ENCODE peak calls at places on chromosomes 2 and 18, in ten cellular contexts. One of them, this sample, is unnamed.

GRCh38 chr2:42880738-42881525 is 88.5 kb upstream of the HAAO start:
- ATAC-seq in activated T-helper 17 cell treated with anti-CD3 and anti-CD28 coated beads, Interleukin-2, amount 50 U/mL, for 72 hours: no peak
- ATAC-seq in gastroesophageal sphincter: no peak
- ATAC-seq in HepG2: peak; percentile 17
- ATAC-seq in CD8-positive, alpha-beta T cell: no peak
- ATAC-seq in activated CD4-positive, alpha-beta T cell treated with anti-CD3 and anti-CD28 coated beads for 36 hours: no peak
- ATAC-seq in heart right ventricle: no peak
- ATAC-seq in activated naive CD8-positive, alpha-beta T cell treated with anti-CD3 and anti-CD28 coated beads, Interleukin-2, amount 10 ng/mL, durations not matched to agents 7 days and 5 days: no peak
- ATAC-seq in upper lobe of right lung: no peak
- ATAC-seq in right cardiac atrium: peak; percentile 7
- ATAC-seq in this sample: no peak

GRCh38 chr2:19857806-19858205 is 44.0 kb downstream of the TTC32 start:
- ATAC-seq in gastroesophageal sphincter: no peak
- ATAC-seq in activated CD4-positive, alpha-beta T cell treated with anti-CD3 and anti-CD28 coated beads for 36 hours: no peak
- ATAC-seq in right cardiac atrium: no peak
- ATAC-seq in upper lobe of right lung: no peak
- ATAC-seq in heart right ventricle: no peak
- ATAC-seq in CD8-positive, alpha-beta T cell: no peak
- ATAC-seq in HepG2: peak; percentile 7
- ATAC-seq in activated T-helper 17 cell treated with anti-CD3 and anti-CD28 coated beads, Interleukin-2, amount 50 U/mL, for 72 hours: no peak
- ATAC-seq in activated naive CD8-positive, alpha-beta T cell treated with anti-CD3 and anti-CD28 coated beads, Interleukin-2, amount 10 ng/mL, durations not matched to agents 7 days and 5 days: no peak
- ATAC-seq in this sample: no peak

GRCh38 chr2:67574230-67574629 is 177.1 kb downstream of the ETAA1 start:
- ATAC-seq in gastroesophageal sphincter: no peak
- ATAC-seq in HepG2: no peak
- ATAC-seq in activated T-helper 17 cell treated with anti-CD3 and anti-CD28 coated beads, Interleukin-2, amount 50 U/mL, for 72 hours: no peak
- ATAC-seq in right cardiac atrium: no peak
- ATAC-seq in CD8-positive, alpha-beta T cell: no peak
- ATAC-seq in activated naive CD8-positive, alpha-beta T cell treated with anti-CD3 and anti-CD28 coated beads, Interleukin-2, amount 10 ng/mL, durations not matched to agents 7 days and 5 days: no peak
- ATAC-seq in upper lobe of right lung: no peak
- ATAC-seq in heart right ventricle: no peak
- ATAC-seq in activated CD4-positive, alpha-beta T cell treated with anti-CD3 and anti-CD28 coated beads for 36 hours: no peak
- ATAC-seq in this sample: no peak

GRCh38 chr2:40096360-40096759 is 317.3 kb upstream of the THUMPD2 start:
- ATAC-seq in activated T-helper 17 cell treated with anti-CD3 and anti-CD28 coated beads, Interleukin-2, amount 50 U/mL, for 72 hours: no peak
- ATAC-seq in activated CD4-positive, alpha-beta T cell treated with anti-CD3 and anti-CD28 coated beads for 36 hours: no peak
- ATAC-seq in gastroesophageal sphincter: no peak
- ATAC-seq in CD8-positive, alpha-beta T cell: no peak
- ATAC-seq in heart right ventricle: peak; percentile 68
- ATAC-seq in right cardiac atrium: no peak
- ATAC-seq in HepG2: no peak
- ATAC-seq in upper lobe of right lung: no peak
- ATAC-seq in activated naive CD8-positive, alpha-beta T cell treated with anti-CD3 and anti-CD28 coated beads, Interleukin-2, amount 10 ng/mL, durations not matched to agents 7 days and 5 days: no peak
- ATAC-seq in this sample: no peak

GRCh38 chr2:30172622-30173021 is 25.8 kb downstream of the YPEL5 start:
- ATAC-seq in right cardiac atrium: no peak
- ATAC-seq in CD8-positive, alpha-beta T cell: peak; percentile 23
- ATAC-seq in upper lobe of right lung: no peak
- ATAC-seq in activated naive CD8-positive, alpha-beta T cell treated with anti-CD3 and anti-CD28 coated beads, Interleukin-2, amount 10 ng/mL, durations not matched to agents 7 days and 5 days: no peak
- ATAC-seq in HepG2: no peak
- ATAC-seq in heart right ventricle: no peak
- ATAC-seq in activated CD4-positive, alpha-beta T cell treated with anti-CD3 and anti-CD28 coated beads for 36 hours: no peak
- ATAC-seq in gastroesophageal sphincter: no peak
- ATAC-seq in activated T-helper 17 cell treated with anti-CD3 and anti-CD28 coated beads, Interleukin-2, amount 50 U/mL, for 72 hours: no peak
- ATAC-seq in this sample: no peak

GRCh38 chr18:499351-500229 is 911 bp downstream of the COLEC12 start:
- ATAC-seq in activated CD4-positive, alpha-beta T cell treated with anti-CD3 and anti-CD28 coated beads for 36 hours: no peak
- ATAC-seq in gastroesophageal sphincter: no peak
- ATAC-seq in upper lobe of right lung: peak; percentile 47
- ATAC-seq in heart right ventricle: peak; percentile 25
- ATAC-seq in activated T-helper 17 cell treated with anti-CD3 and anti-CD28 coated beads, Interleukin-2, amount 50 U/mL, for 72 hours: no peak
- ATAC-seq in activated naive CD8-positive, alpha-beta T cell treated with anti-CD3 and anti-CD28 coated beads, Interleukin-2, amount 10 ng/mL, durations not matched to agents 7 days and 5 days: no peak
- ATAC-seq in HepG2: peak; percentile 32
- ATAC-seq in right cardiac atrium: peak; percentile 40
- ATAC-seq in CD8-positive, alpha-beta T cell: no peak
- ATAC-seq in this sample: no peak

GRCh38 chr2:43838560-43839267 is at the start of the genes ABCG5 and ABCG8:
- ATAC-seq in activated naive CD8-positive, alpha-beta T cell treated with anti-CD3 and anti-CD28 coated beads, Interleukin-2, amount 10 ng/mL, durations not matched to agents 7 days and 5 days: no peak
- ATAC-seq in activated CD4-positive, alpha-beta T cell treated with anti-CD3 and anti-CD28 coated beads for 36 hours: no peak
- ATAC-seq in upper lobe of right lung: peak; percentile 22
- ATAC-seq in gastroesophageal sphincter: no peak
- ATAC-seq in heart right ventricle: no peak
- ATAC-seq in activated T-helper 17 cell treated with anti-CD3 and anti-CD28 coated beads, Interleukin-2, amount 50 U/mL, for 72 hours: no peak
- ATAC-seq in CD8-positive, alpha-beta T cell: no peak
- ATAC-seq in HepG2: peak; percentile 87
- ATAC-seq in right cardiac atrium: peak; percentile 36
- ATAC-seq in this sample: no peak

GRCh38 chr2:229130522-229130921 is 140.6 kb downstream of the PID1 start:
- ATAC-seq in CD8-positive, alpha-beta T cell: no peak
- ATAC-seq in upper lobe of right lung: no peak
- ATAC-seq in right cardiac atrium: no peak
- ATAC-seq in activated CD4-positive, alpha-beta T cell treated with anti-CD3 and anti-CD28 coated beads for 36 hours: no peak
- ATAC-seq in activated naive CD8-positive, alpha-beta T cell treated with anti-CD3 and anti-CD28 coated beads, Interleukin-2, amount 10 ng/mL, durations not matched to agents 7 days and 5 days: no peak
- ATAC-seq in activated T-helper 17 cell treated with anti-CD3 and anti-CD28 coated beads, Interleukin-2, amount 50 U/mL, for 72 hours: no peak
- ATAC-seq in gastroesophageal sphincter: no peak
- ATAC-seq in heart right ventricle: peak; percentile 56
- ATAC-seq in HepG2: no peak
- ATAC-seq in this sample: no peak

GRCh38 chr2:43152186-43152585 is 74.2 kb downstream of the ZFP36L2 start:
- ATAC-seq in activated T-helper 17 cell treated with anti-CD3 and anti-CD28 coated beads, Interleukin-2, amount 50 U/mL, for 72 hours: no peak
- ATAC-seq in activated naive CD8-positive, alpha-beta T cell treated with anti-CD3 and anti-CD28 coated beads, Interleukin-2, amount 10 ng/mL, durations not matched to agents 7 days and 5 days: no peak
- ATAC-seq in activated CD4-positive, alpha-beta T cell treated with anti-CD3 and anti-CD28 coated beads for 36 hours: no peak
- ATAC-seq in right cardiac atrium: no peak
- ATAC-seq in upper lobe of right lung: peak; percentile 42
- ATAC-seq in heart right ventricle: no peak
- ATAC-seq in HepG2: peak; percentile 77
- ATAC-seq in CD8-positive, alpha-beta T cell: peak; percentile 25
- ATAC-seq in gastroesophageal sphincter: no peak
- ATAC-seq in this sample: no peak

GRCh38 chr2:208192611-208193248 is 2.9 kb upstream of the C2orf80 start:
- ATAC-seq in gastroesophageal sphincter: no peak
- ATAC-seq in heart right ventricle: no peak
- ATAC-seq in CD8-positive, alpha-beta T cell: no peak
- ATAC-seq in activated CD4-positive, alpha-beta T cell treated with anti-CD3 and anti-CD28 coated beads for 36 hours: no peak
- ATAC-seq in upper lobe of right lung: no peak
- ATAC-seq in HepG2: no peak
- ATAC-seq in activated naive CD8-positive, alpha-beta T cell treated with anti-CD3 and anti-CD28 coated beads, Interleukin-2, amount 10 ng/mL, durations not matched to agents 7 days and 5 days: no peak
- ATAC-seq in activated T-helper 17 cell treated with anti-CD3 and anti-CD28 coated beads, Interleukin-2, amount 50 U/mL, for 72 hours: no peak
- ATAC-seq in right cardiac atrium: no peak
- ATAC-seq in this sample: no peak

GRCh38 chr2:18522484-18523146 is 37.8 kb downstream of the RDH14 start:
- ATAC-seq in right cardiac atrium: no peak
- ATAC-seq in heart right ventricle: no peak
- ATAC-seq in upper lobe of right lung: peak; percentile 45
- ATAC-seq in activated CD4-positive, alpha-beta T cell treated with anti-CD3 and anti-CD28 coated beads for 36 hours: no peak
- ATAC-seq in HepG2: no peak
- ATAC-seq in CD8-positive, alpha-beta T cell: no peak
- ATAC-seq in activated T-helper 17 cell treated with anti-CD3 and anti-CD28 coated beads, Interleukin-2, amount 50 U/mL, for 72 hours: no peak
- ATAC-seq in gastroesophageal sphincter: no peak
- ATAC-seq in activated naive CD8-positive, alpha-beta T cell treated with anti-CD3 and anti-CD28 coated beads, Interleukin-2, amount 10 ng/mL, durations not matched to agents 7 days and 5 days: no peak
- ATAC-seq in this sample: no peak

GRCh38 chr2:216571178-216571908 is 61.9 kb upstream of the IGFBP2 start:
- ATAC-seq in CD8-positive, alpha-beta T cell: no peak
- ATAC-seq in right cardiac atrium: no peak
- ATAC-seq in gastroesophageal sphincter: no peak
- ATAC-seq in activated naive CD8-positive, alpha-beta T cell treated with anti-CD3 and anti-CD28 coated beads, Interleukin-2, amount 10 ng/mL, durations not matched to agents 7 days and 5 days: no peak
- ATAC-seq in HepG2: peak; percentile 83
- ATAC-seq in activated T-helper 17 cell treated with anti-CD3 and anti-CD28 coated beads, Interleukin-2, amount 50 U/mL, for 72 hours: no peak
- ATAC-seq in heart right ventricle: no peak
- ATAC-seq in upper lobe of right lung: no peak
- ATAC-seq in activated CD4-positive, alpha-beta T cell treated with anti-CD3 and anti-CD28 coated beads for 36 hours: no peak
- ATAC-seq in this sample: no peak

GRCh38 chr2:99000708-99001107 is 64.7 kb upstream of the CRACDL start:
- ATAC-seq in gastroesophageal sphincter: no peak
- ATAC-seq in right cardiac atrium: no peak
- ATAC-seq in activated T-helper 17 cell treated with anti-CD3 and anti-CD28 coated beads, Interleukin-2, amount 50 U/mL, for 72 hours: no peak
- ATAC-seq in HepG2: no peak
- ATAC-seq in upper lobe of right lung: no peak
- ATAC-seq in CD8-positive, alpha-beta T cell: no peak
- ATAC-seq in activated CD4-positive, alpha-beta T cell treated with anti-CD3 and anti-CD28 coated beads for 36 hours: no peak
- ATAC-seq in heart right ventricle: no peak
- ATAC-seq in activated naive CD8-positive, alpha-beta T cell treated with anti-CD3 and anti-CD28 coated beads, Interleukin-2, amount 10 ng/mL, durations not matched to agents 7 days and 5 days: no peak
- ATAC-seq in this sample: no peak

GRCh38 chr2:236536727-236537398 is 32.8 kb upstream of the ACKR3 start:
- ATAC-seq in CD8-positive, alpha-beta T cell: peak; percentile 94
- ATAC-seq in activated CD4-positive, alpha-beta T cell treated with anti-CD3 and anti-CD28 coated beads for 36 hours: peak; percentile 76
- ATAC-seq in activated T-helper 17 cell treated with anti-CD3 and anti-CD28 coated beads, Interleukin-2, amount 50 U/mL, for 72 hours: peak; percentile 66
- ATAC-seq in HepG2: no peak
- ATAC-seq in gastroesophageal sphincter: no peak
- ATAC-seq in right cardiac atrium: peak; percentile 36
- ATAC-seq in upper lobe of right lung: peak; percentile 51
- ATAC-seq in heart right ventricle: no peak
- ATAC-seq in activated naive CD8-positive, alpha-beta T cell treated with anti-CD3 and anti-CD28 coated beads, Interleukin-2, amount 10 ng/mL, durations not matched to agents 7 days and 5 days: peak; percentile 96
- ATAC-seq in this sample: peak; percentile 76

GRCh38 chr2:194103941-194104655 is 1552.9 kb upstream of the SLC39A10 start:
- ATAC-seq in gastroesophageal sphincter: no peak
- ATAC-seq in activated T-helper 17 cell treated with anti-CD3 and anti-CD28 coated beads, Interleukin-2, amount 50 U/mL, for 72 hours: no peak
- ATAC-seq in heart right ventricle: no peak
- ATAC-seq in CD8-positive, alpha-beta T cell: no peak
- ATAC-seq in HepG2: no peak
- ATAC-seq in upper lobe of right lung: no peak
- ATAC-seq in right cardiac atrium: no peak
- ATAC-seq in activated naive CD8-positive, alpha-beta T cell treated with anti-CD3 and anti-CD28 coated beads, Interleukin-2, amount 10 ng/mL, durations not matched to agents 7 days and 5 days: no peak
- ATAC-seq in activated CD4-positive, alpha-beta T cell treated with anti-CD3 and anti-CD28 coated beads for 36 hours: no peak
- ATAC-seq in this sample: no peak

GRCh38 chr2:233973786-233974185 is 56.6 kb downstream of the TRPM8 start:
- ATAC-seq in gastroesophageal sphincter: no peak
- ATAC-seq in activated T-helper 17 cell treated with anti-CD3 and anti-CD28 coated beads, Interleukin-2, amount 50 U/mL, for 72 hours: no peak
- ATAC-seq in activated CD4-positive, alpha-beta T cell treated with anti-CD3 and anti-CD28 coated beads for 36 hours: no peak
- ATAC-seq in activated naive CD8-positive, alpha-beta T cell treated with anti-CD3 and anti-CD28 coated beads, Interleukin-2, amount 10 ng/mL, durations not matched to agents 7 days and 5 days: no peak
- ATAC-seq in right cardiac atrium: no peak
- ATAC-seq in heart right ventricle: peak; percentile 12
- ATAC-seq in upper lobe of right lung: no peak
- ATAC-seq in CD8-positive, alpha-beta T cell: no peak
- ATAC-seq in HepG2: no peak
- ATAC-seq in this sample: no peak

GRCh38 chr2:11996618-11997017 is 250.2 kb downstream of the LPIN1 start:
- ATAC-seq in right cardiac atrium: no peak
- ATAC-seq in activated CD4-positive, alpha-beta T cell treated with anti-CD3 and anti-CD28 coated beads for 36 hours: no peak
- ATAC-seq in activated naive CD8-positive, alpha-beta T cell treated with anti-CD3 and anti-CD28 coated beads, Interleukin-2, amount 10 ng/mL, durations not matched to agents 7 days and 5 days: no peak
- ATAC-seq in CD8-positive, alpha-beta T cell: no peak
- ATAC-seq in upper lobe of right lung: no peak
- ATAC-seq in gastroesophageal sphincter: no peak
- ATAC-seq in HepG2: no peak
- ATAC-seq in heart right ventricle: no peak
- ATAC-seq in activated T-helper 17 cell treated with anti-CD3 and anti-CD28 coated beads, Interleukin-2, amount 50 U/mL, for 72 hours: peak; percentile 79
- ATAC-seq in this sample: no peak

GRCh38 chr2:65353046-65353445 is 79.4 kb downstream of the SPRED2 start:
- ATAC-seq in CD8-positive, alpha-beta T cell: no peak
- ATAC-seq in activated CD4-positive, alpha-beta T cell treated with anti-CD3 and anti-CD28 coated beads for 36 hours: no peak
- ATAC-seq in gastroesophageal sphincter: no peak
- ATAC-seq in right cardiac atrium: no peak
- ATAC-seq in heart right ventricle: peak; percentile 55
- ATAC-seq in upper lobe of right lung: no peak
- ATAC-seq in HepG2: peak; percentile 18
- ATAC-seq in activated T-helper 17 cell treated with anti-CD3 and anti-CD28 coated beads, Interleukin-2, amount 50 U/mL, for 72 hours: no peak
- ATAC-seq in activated naive CD8-positive, alpha-beta T cell treated with anti-CD3 and anti-CD28 coated beads, Interleukin-2, amount 10 ng/mL, durations not matched to agents 7 days and 5 days: no peak
- ATAC-seq in this sample: no peak

GRCh38 chr2:119109823-119110222 is 48.7 kb downstream of the C1QL2 start:
- ATAC-seq in gastroesophageal sphincter: no peak
- ATAC-seq in upper lobe of right lung: no peak
- ATAC-seq in HepG2: no peak
- ATAC-seq in CD8-positive, alpha-beta T cell: no peak
- ATAC-seq in activated CD4-positive, alpha-beta T cell treated with anti-CD3 and anti-CD28 coated beads for 36 hours: no peak
- ATAC-seq in heart right ventricle: no peak
- ATAC-seq in right cardiac atrium: no peak
- ATAC-seq in activated naive CD8-positive, alpha-beta T cell treated with anti-CD3 and anti-CD28 coated beads, Interleukin-2, amount 10 ng/mL, durations not matched to agents 7 days and 5 days: no peak
- ATAC-seq in activated T-helper 17 cell treated with anti-CD3 and anti-CD28 coated beads, Interleukin-2, amount 50 U/mL, for 72 hours: no peak
- ATAC-seq in this sample: no peak

GRCh38 chr2:171862501-171862900 is 31.5 kb downstream of the SLC25A12 start:
- ATAC-seq in activated naive CD8-positive, alpha-beta T cell treated with anti-CD3 and anti-CD28 coated beads, Interleukin-2, amount 10 ng/mL, durations not matched to agents 7 days and 5 days: no peak
- ATAC-seq in upper lobe of right lung: no peak
- ATAC-seq in activated CD4-positive, alpha-beta T cell treated with anti-CD3 and anti-CD28 coated beads for 36 hours: no peak
- ATAC-seq in HepG2: no peak
- ATAC-seq in heart right ventricle: no peak
- ATAC-seq in CD8-positive, alpha-beta T cell: no peak
- ATAC-seq in activated T-helper 17 cell treated with anti-CD3 and anti-CD28 coated beads, Interleukin-2, amount 50 U/mL, for 72 hours: no peak
- ATAC-seq in right cardiac atrium: no peak
- ATAC-seq in gastroesophageal sphincter: no peak
- ATAC-seq in this sample: no peak

GRCh38 chr2:159151198-159152118 is 135.0 kb downstream of the WDSUB1 start:
- ATAC-seq in upper lobe of right lung: no peak
- ATAC-seq in gastroesophageal sphincter: no peak
- ATAC-seq in right cardiac atrium: no peak
- ATAC-seq in heart right ventricle: no peak
- ATAC-seq in CD8-positive, alpha-beta T cell: no peak
- ATAC-seq in HepG2: no peak
- ATAC-seq in activated T-helper 17 cell treated with anti-CD3 and anti-CD28 coated beads, Interleukin-2, amount 50 U/mL, for 72 hours: no peak
- ATAC-seq in activated CD4-positive, alpha-beta T cell treated with anti-CD3 and anti-CD28 coated beads for 36 hours: no peak
- ATAC-seq in activated naive CD8-positive, alpha-beta T cell treated with anti-CD3 and anti-CD28 coated beads, Interleukin-2, amount 10 ng/mL, durations not matched to agents 7 days and 5 days: no peak
- ATAC-seq in this sample: no peak

GRCh38 chr2:207670887-207671286 is 40.6 kb upstream of the CCNYL1 start:
- ATAC-seq in gastroesophageal sphincter: no peak
- ATAC-seq in activated naive CD8-positive, alpha-beta T cell treated with anti-CD3 and anti-CD28 coated beads, Interleukin-2, amount 10 ng/mL, durations not matched to agents 7 days and 5 days: no peak
- ATAC-seq in activated CD4-positive, alpha-beta T cell treated with anti-CD3 and anti-CD28 coated beads for 36 hours: no peak
- ATAC-seq in activated T-helper 17 cell treated with anti-CD3 and anti-CD28 coated beads, Interleukin-2, amount 50 U/mL, for 72 hours: no peak
- ATAC-seq in right cardiac atrium: no peak
- ATAC-seq in upper lobe of right lung: no peak
- ATAC-seq in HepG2: no peak
- ATAC-seq in heart right ventricle: no peak
- ATAC-seq in CD8-positive, alpha-beta T cell: no peak
- ATAC-seq in this sample: no peak

GRCh38 chr2:63589148-63589972 is 597 bp downstream of the MDH1 start:
- ATAC-seq in HepG2: peak; percentile 47
- ATAC-seq in right cardiac atrium: peak; percentile 18
- ATAC-seq in activated naive CD8-positive, alpha-beta T cell treated with anti-CD3 and anti-CD28 coated beads, Interleukin-2, amount 10 ng/mL, durations not matched to agents 7 days and 5 days: no peak
- ATAC-seq in activated CD4-positive, alpha-beta T cell treated with anti-CD3 and anti-CD28 coated beads for 36 hours: no peak
- ATAC-seq in activated T-helper 17 cell treated with anti-CD3 and anti-CD28 coated beads, Interleukin-2, amount 50 U/mL, for 72 hours: peak; percentile 5
- ATAC-seq in upper lobe of right lung: peak; percentile 18
- ATAC-seq in heart right ventricle: peak; percentile 1
- ATAC-seq in gastroesophageal sphincter: peak; percentile 21
- ATAC-seq in CD8-positive, alpha-beta T cell: no peak
- ATAC-seq in this sample: no peak

GRCh38 chr18:35041752-35042379 is 653 bp downstream of the MAPRE2 start:
- ATAC-seq in gastroesophageal sphincter: no peak
- ATAC-seq in heart right ventricle: peak; percentile 19
- ATAC-seq in activated T-helper 17 cell treated with anti-CD3 and anti-CD28 coated beads, Interleukin-2, amount 50 U/mL, for 72 hours: no peak
- ATAC-seq in activated CD4-positive, alpha-beta T cell treated with anti-CD3 and anti-CD28 coated beads for 36 hours: peak; percentile 10
- ATAC-seq in activated naive CD8-positive, alpha-beta T cell treated with anti-CD3 and anti-CD28 coated beads, Interleukin-2, amount 10 ng/mL, durations not matched to agents 7 days and 5 days: peak; percentile 7
- ATAC-seq in upper lobe of right lung: no peak
- ATAC-seq in HepG2: peak; percentile 55
- ATAC-seq in right cardiac atrium: peak; percentile 4
- ATAC-seq in CD8-positive, alpha-beta T cell: no peak
- ATAC-seq in this sample: no peak

GRCh38 chr2:10062931-10063365 is 17.3 kb downstream of the CYS1 start:
- ATAC-seq in heart right ventricle: peak; percentile 28
- ATAC-seq in upper lobe of right lung: no peak
- ATAC-seq in activated naive CD8-positive, alpha-beta T cell treated with anti-CD3 and anti-CD28 coated beads, Interleukin-2, amount 10 ng/mL, durations not matched to agents 7 days and 5 days: no peak
- ATAC-seq in activated CD4-positive, alpha-beta T cell treated with anti-CD3 and anti-CD28 coated beads for 36 hours: no peak
- ATAC-seq in right cardiac atrium: no peak
- ATAC-seq in gastroesophageal sphincter: no peak
- ATAC-seq in CD8-positive, alpha-beta T cell: no peak
- ATAC-seq in HepG2: peak; percentile 37
- ATAC-seq in activated T-helper 17 cell treated with anti-CD3 and anti-CD28 coated beads, Interleukin-2, amount 50 U/mL, for 72 hours: no peak
- ATAC-seq in this sample: no peak

GRCh38 chr18:45657357-45658335 is 42.4 kb downstream of the SLC14A2 start:
- ATAC-seq in activated naive CD8-positive, alpha-beta T cell treated with anti-CD3 and anti-CD28 coated beads, Interleukin-2, amount 10 ng/mL, durations not matched to agents 7 days and 5 days: peak; percentile 95
- ATAC-seq in gastroesophageal sphincter: no peak
- ATAC-seq in activated CD4-positive, alpha-beta T cell treated with anti-CD3 and anti-CD28 coated beads for 36 hours: peak; percentile 66
- ATAC-seq in activated T-helper 17 cell treated with anti-CD3 and anti-CD28 coated beads, Interleukin-2, amount 50 U/mL, for 72 hours: peak; percentile 77
- ATAC-seq in right cardiac atrium: no peak
- ATAC-seq in CD8-positive, alpha-beta T cell: peak; percentile 55
- ATAC-seq in upper lobe of right lung: no peak
- ATAC-seq in heart right ventricle: no peak
- ATAC-seq in HepG2: no peak
- ATAC-seq in this sample: no peak

GRCh38 chr2:166112193-166112605 is 15.6 kb downstream of the SCN1A start:
- ATAC-seq in activated naive CD8-positive, alpha-beta T cell treated with anti-CD3 and anti-CD28 coated beads, Interleukin-2, amount 10 ng/mL, durations not matched to agents 7 days and 5 days: no peak
- ATAC-seq in activated T-helper 17 cell treated with anti-CD3 and anti-CD28 coated beads, Interleukin-2, amount 50 U/mL, for 72 hours: peak; percentile 92
- ATAC-seq in right cardiac atrium: no peak
- ATAC-seq in upper lobe of right lung: no peak
- ATAC-seq in HepG2: no peak
- ATAC-seq in activated CD4-positive, alpha-beta T cell treated with anti-CD3 and anti-CD28 coated beads for 36 hours: peak; percentile 91
- ATAC-seq in CD8-positive, alpha-beta T cell: no peak
- ATAC-seq in gastroesophageal sphincter: no peak
- ATAC-seq in heart right ventricle: no peak
- ATAC-seq in this sample: no peak

GRCh38 chr2:72979896-72980295 is 62.6 kb downstream of the EMX1 start:
- ATAC-seq in activated T-helper 17 cell treated with anti-CD3 and anti-CD28 coated beads, Interleukin-2, amount 50 U/mL, for 72 hours: no peak
- ATAC-seq in HepG2: no peak
- ATAC-seq in activated CD4-positive, alpha-beta T cell treated with anti-CD3 and anti-CD28 coated beads for 36 hours: no peak
- ATAC-seq in heart right ventricle: no peak
- ATAC-seq in activated naive CD8-positive, alpha-beta T cell treated with anti-CD3 and anti-CD28 coated beads, Interleukin-2, amount 10 ng/mL, durations not matched to agents 7 days and 5 days: no peak
- ATAC-seq in right cardiac atrium: no peak
- ATAC-seq in upper lobe of right lung: peak; percentile 91
- ATAC-seq in gastroesophageal sphincter: no peak
- ATAC-seq in CD8-positive, alpha-beta T cell: no peak
- ATAC-seq in this sample: peak; percentile 73

This sample was measured in stimulated activated memory B cell treated with anti-CD40 and anti-IgM and Interleukin-4, amounts not matched to agents 10 μg/mL and 1 μg/mL and 100 μg/mL, for 72 hours.